ENCODE peak calls at places on chromosome 13, in five cellular contexts. One of them, this sample, is unnamed.

GRCh38 chr13:48424212-48424611 is 11.3 kb upstream of the LPAR6 start:
- DNase-seq in IMR-90: no peak
- DNase-seq in type B pancreatic cell: no peak
- DNase-seq in Peyer's patch: no peak
- DNase-seq in neural crest cell: no peak
- DNase-seq in this sample: no peak

GRCh38 chr13:50990540-50991506 is 81.2 kb downstream of the RNASEH2B start:
- DNase-seq in neural crest cell: peak
- DNase-seq in type B pancreatic cell: no peak
- DNase-seq in IMR-90: peak
- DNase-seq in Peyer's patch: peak
- DNase-seq in this sample: no peak

GRCh38 chr13:104737713-104738112 is 1671.5 kb upstream of the SLC10A2 start:
- DNase-seq in neural crest cell: no peak
- DNase-seq in IMR-90: no peak
- DNase-seq in Peyer's patch: no peak
- DNase-seq in type B pancreatic cell: no peak
- DNase-seq in this sample: no peak

GRCh38 chr13:113762538-113762937 is 3.5 kb downstream of the TMEM255B start:
- DNase-seq in IMR-90: no peak
- DNase-seq in type B pancreatic cell: no peak
- DNase-seq in neural crest cell: no peak
- DNase-seq in Peyer's patch: peak
- DNase-seq in this sample: no peak

GRCh38 chr13:23375007-23375971 is 58.2 kb downstream of the SACS start:
- DNase-seq in Peyer's patch: peak
- DNase-seq in neural crest cell: peak
- DNase-seq in type B pancreatic cell: peak
- DNase-seq in IMR-90: peak
- DNase-seq in this sample: peak

GRCh38 chr13:95783747-95784146 is 106.8 kb downstream of the DNAJC3 start:
- DNase-seq in Peyer's patch: no peak
- DNase-seq in type B pancreatic cell: no peak
- DNase-seq in IMR-90: no peak
- DNase-seq in neural crest cell: no peak
- DNase-seq in this sample: no peak

GRCh38 chr13:31352467-31352866 is 152.7 kb downstream of the B3GLCT start:
- DNase-seq in type B pancreatic cell: no peak
- DNase-seq in Peyer's patch: no peak
- DNase-seq in IMR-90: no peak
- DNase-seq in neural crest cell: no peak
- DNase-seq in this sample: no peak

GRCh38 chr13:110597041-110597689 is 18.2 kb upstream of the NAXD start:
- DNase-seq in neural crest cell: no peak
- DNase-seq in type B pancreatic cell: no peak
- DNase-seq in Peyer's patch: no peak
- DNase-seq in IMR-90: no peak
- DNase-seq in this sample: no peak

GRCh38 chr13:66329988-66330429 is 900.1 kb downstream of the PCDH9 start:
- DNase-seq in type B pancreatic cell: no peak
- DNase-seq in Peyer's patch: no peak
- DNase-seq in neural crest cell: no peak
- DNase-seq in IMR-90: peak
- DNase-seq in this sample: no peak

GRCh38 chr13:75666646-75667351 is 30.7 kb downstream of the LMO7 start:
- DNase-seq in IMR-90: peak
- DNase-seq in Peyer's patch: no peak
- DNase-seq in type B pancreatic cell: no peak
- DNase-seq in neural crest cell: no peak
- DNase-seq in this sample: no peak
- TF ChIP-seq CTCF in IMR-90: no peak
- TF ChIP-seq CTCF in Peyer's patch: no peak
- TF ChIP-seq CTCF in type B pancreatic cell: no peak
- TF ChIP-seq CTCF in neural crest cell: no peak
- TF ChIP-seq CTCF in this sample: no peak

GRCh38 chr13:100848304-100848703 is 173.7 kb upstream of the TMTC4 start:
- DNase-seq in neural crest cell: no peak
- DNase-seq in Peyer's patch: no peak
- DNase-seq in type B pancreatic cell: no peak
- DNase-seq in IMR-90: no peak
- DNase-seq in this sample: no peak
- TF ChIP-seq CTCF in neural crest cell: no peak
- TF ChIP-seq CTCF in Peyer's patch: no peak
- TF ChIP-seq CTCF in type B pancreatic cell: no peak
- TF ChIP-seq CTCF in IMR-90: no peak
- TF ChIP-seq CTCF in this sample: no peak

DNA sequence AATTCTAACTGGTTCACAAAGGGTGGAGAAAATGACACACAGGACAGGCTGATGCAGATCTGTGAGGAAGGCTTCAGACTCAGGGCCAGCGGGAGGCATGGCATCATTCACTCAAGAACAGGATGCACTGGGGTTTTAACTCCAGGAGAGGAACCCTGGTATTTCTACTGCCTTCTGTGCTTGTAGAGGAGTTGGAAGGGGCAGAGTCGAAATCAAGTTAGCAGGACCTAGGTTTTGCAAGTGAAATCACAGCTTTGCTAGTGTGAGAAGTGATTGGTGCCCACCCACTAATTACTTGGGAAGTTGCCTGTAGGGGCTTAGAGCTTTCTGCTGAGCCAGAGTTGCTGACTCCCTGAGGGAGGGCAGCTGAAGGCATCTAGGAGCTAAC is 92.7 kb downstream of the AKAP11 start:
- DNase-seq in Peyer's patch: no peak
- DNase-seq in type B pancreatic cell: no peak
- DNase-seq in IMR-90: no peak
- DNase-seq in neural crest cell: no peak
- DNase-seq in this sample: no peak
- TF ChIP-seq CTCF in Peyer's patch: no peak
- TF ChIP-seq CTCF in type B pancreatic cell: no peak
- TF ChIP-seq CTCF in IMR-90: no peak
- TF ChIP-seq CTCF in neural crest cell: no peak
- TF ChIP-seq CTCF in this sample: no peak

GRCh38 chr13:94433055-94433947 is 46.2 kb downstream of the DCT start:
- DNase-seq in type B pancreatic cell: no peak
- DNase-seq in neural crest cell: no peak
- DNase-seq in Peyer's patch: peak
- DNase-seq in IMR-90: no peak
- DNase-seq in this sample: no peak
- TF ChIP-seq CTCF in type B pancreatic cell: no peak
- TF ChIP-seq CTCF in neural crest cell: no peak
- TF ChIP-seq CTCF in Peyer's patch: no peak
- TF ChIP-seq CTCF in IMR-90: no peak
- TF ChIP-seq CTCF in this sample: no peak

GRCh38 chr13:72221276-72221962 is 354.4 kb upstream of the DACH1 start:
- DNase-seq in type B pancreatic cell: no peak
- DNase-seq in Peyer's patch: peak
- DNase-seq in IMR-90: no peak
- DNase-seq in neural crest cell: peak
- DNase-seq in this sample: no peak
- TF ChIP-seq CTCF in type B pancreatic cell: peak
- TF ChIP-seq CTCF in Peyer's patch: peak
- TF ChIP-seq CTCF in IMR-90: no peak
- TF ChIP-seq CTCF in neural crest cell: peak
- TF ChIP-seq CTCF in this sample: no peak